ENCODE peak calls at places on chromosome 2, in six cellular contexts. One of them, this sample, is unnamed.

GRCh38 chr2:240597054-240597418 is 10.5 kb downstream of the CAPN10 start:
- DNase-seq in NCI-H2081: no peak
- DNase-seq in activated naive CD8-positive, alpha-beta T cell treated with anti-CD3 and anti-CD28 coated beads, Interleukin-2, amount 10 ng/mL, durations not matched to agents 7 days and 5 days: peak
- DNase-seq in naive B cell: no peak
- DNase-seq in effector CD4-positive, alpha-beta T cell: no peak
- DNase-seq in transverse colon: no peak
- DNase-seq in this sample: no peak

GRCh38 chr2:38284971-38285370 is 92.1 kb downstream of the ATL2 start:
- DNase-seq in NCI-H2081: no peak
- DNase-seq in activated naive CD8-positive, alpha-beta T cell treated with anti-CD3 and anti-CD28 coated beads, Interleukin-2, amount 10 ng/mL, durations not matched to agents 7 days and 5 days: no peak
- DNase-seq in naive B cell: no peak
- DNase-seq in effector CD4-positive, alpha-beta T cell: no peak
- DNase-seq in transverse colon: peak
- DNase-seq in this sample: no peak

GRCh38 chr2:96637385-96638143 is 548 bp downstream of the KANSL3 start:
- DNase-seq in NCI-H2081: peak
- DNase-seq in activated naive CD8-positive, alpha-beta T cell treated with anti-CD3 and anti-CD28 coated beads, Interleukin-2, amount 10 ng/mL, durations not matched to agents 7 days and 5 days: peak
- DNase-seq in naive B cell: peak
- DNase-seq in effector CD4-positive, alpha-beta T cell: peak
- DNase-seq in transverse colon: peak
- DNase-seq in this sample: peak

GRCh38 chr2:206642075-206643025 is at the start of gene FAM237A:
- DNase-seq in NCI-H2081: no peak
- DNase-seq in activated naive CD8-positive, alpha-beta T cell treated with anti-CD3 and anti-CD28 coated beads, Interleukin-2, amount 10 ng/mL, durations not matched to agents 7 days and 5 days: peak
- DNase-seq in naive B cell: no peak
- DNase-seq in effector CD4-positive, alpha-beta T cell: no peak
- DNase-seq in transverse colon: no peak
- DNase-seq in this sample: no peak

GRCh38 chr2:26675651-26676255 is 16.8 kb upstream of the KCNK3 start:
- DNase-seq in NCI-H2081: no peak
- DNase-seq in activated naive CD8-positive, alpha-beta T cell treated with anti-CD3 and anti-CD28 coated beads, Interleukin-2, amount 10 ng/mL, durations not matched to agents 7 days and 5 days: no peak
- DNase-seq in naive B cell: no peak
- DNase-seq in effector CD4-positive, alpha-beta T cell: no peak
- DNase-seq in transverse colon: no peak
- DNase-seq in this sample: no peak

GRCh38 chr2:217899231-217900009 is 103.4 kb downstream of the TNS1 start:
- DNase-seq in NCI-H2081: no peak
- DNase-seq in activated naive CD8-positive, alpha-beta T cell treated with anti-CD3 and anti-CD28 coated beads, Interleukin-2, amount 10 ng/mL, durations not matched to agents 7 days and 5 days: no peak
- DNase-seq in naive B cell: no peak
- DNase-seq in effector CD4-positive, alpha-beta T cell: no peak
- DNase-seq in transverse colon: peak
- DNase-seq in this sample: no peak

GRCh38 chr2:159713691-159714585 is 1.6 kb downstream of the MARCHF7 start:
- DNase-seq in NCI-H2081: peak
- DNase-seq in activated naive CD8-positive, alpha-beta T cell treated with anti-CD3 and anti-CD28 coated beads, Interleukin-2, amount 10 ng/mL, durations not matched to agents 7 days and 5 days: no peak
- DNase-seq in naive B cell: no peak
- DNase-seq in effector CD4-positive, alpha-beta T cell: no peak
- DNase-seq in transverse colon: no peak
- DNase-seq in this sample: no peak

GRCh38 chr2:234437642-234438321 is 59.1 kb downstream of the ARL4C start:
- DNase-seq in NCI-H2081: peak
- DNase-seq in activated naive CD8-positive, alpha-beta T cell treated with anti-CD3 and anti-CD28 coated beads, Interleukin-2, amount 10 ng/mL, durations not matched to agents 7 days and 5 days: no peak
- DNase-seq in naive B cell: no peak
- DNase-seq in effector CD4-positive, alpha-beta T cell: no peak
- DNase-seq in transverse colon: no peak
- DNase-seq in this sample: no peak

GRCh38 chr2:225581135-225581534 is 181.6 kb downstream of the NYAP2 start:
- DNase-seq in NCI-H2081: no peak
- DNase-seq in activated naive CD8-positive, alpha-beta T cell treated with anti-CD3 and anti-CD28 coated beads, Interleukin-2, amount 10 ng/mL, durations not matched to agents 7 days and 5 days: no peak
- DNase-seq in naive B cell: no peak
- DNase-seq in effector CD4-positive, alpha-beta T cell: no peak
- DNase-seq in transverse colon: no peak
- DNase-seq in this sample: no peak